ENCODE peak calls at places on chromosomes 2 and 18, in four cellular contexts. Q is K562, C is endothelial cell of umbilical vein, J is HepG2. V is an unnamed sample.

GRCh38 chr2:233349005-233349998 is 5.0 kb upstream of the DGKD start:
- DNase-seq in Q (no peak), C (peak; percentile 45), J (peak; percentile 62), V (no peak)

GRCh38 chr18:27214831-27215230 is 29.7 kb upstream of the CHST9 start:
- DNase-seq in Q (no peak), C (no peak), J (no peak), V (no peak)

GRCh38 chr2:15772681-15773080 is 167.7 kb upstream of the MYCN start:
- DNase-seq in Q (no peak), C (no peak), J (no peak), V (no peak)

GRCh38 chr2:36800381-36800780 is 103.9 kb downstream of the VIT start:
- DNase-seq in Q (no peak), C (no peak), J (no peak), V (no peak)

GRCh38 chr2:130850788-130851623 is 14.3 kb downstream of the ARHGEF4 start:
- DNase-seq in Q (no peak), C (no peak), J (no peak), V (no peak)

GRCh38 chr2:115634578-115634977 is 1192.1 kb downstream of the DPP10 start:
- DNase-seq in Q (no peak), C (no peak), J (no peak), V (no peak)

GRCh38 chr2:125405816-125406215 is 1250.1 kb upstream of the GYPC start:
- DNase-seq in Q (no peak), C (no peak), J (peak; percentile 9), V (no peak)

GRCh38 chr2:106085441-106085911 is 108.6 kb downstream of the UXS1 start:
- DNase-seq in Q (peak; percentile 32), C (peak; percentile 52), J (peak; percentile 38), V (no peak)

GRCh38 chr2:201854221-201854801 is 48.0 kb downstream of the CDK15 start:
- DNase-seq in Q (no peak), C (no peak), J (no peak), V (no peak)

GRCh38 chr18:77444385-77444784 is 194.7 kb downstream of the GALR1 start:
- DNase-seq in Q (no peak), C (no peak), J (no peak), V (no peak)

GRCh38 chr2:175396696-175397095 is 215.2 kb upstream of the ATP5MC3 start:
- DNase-seq in Q (no peak), C (no peak), J (no peak), V (no peak)

GRCh38 chr2:177611310-177611886 is 218.8 kb downstream of the AGPS start:
- DNase-seq in Q (no peak), C (no peak), J (no peak), V (no peak)

GRCh38 chr18:6396276-6396675 is 18.4 kb downstream of the L3MBTL4 start:
- DNase-seq in Q (no peak), C (no peak), J (no peak), V (no peak)

GRCh38 chr2:46521215-46521683 is 41.9 kb downstream of the TMEM247 start:
- DNase-seq in Q (no peak), C (no peak), J (no peak), V (no peak)

GRCh38 chr2:196131949-196132925 is 39.1 kb downstream of the STK17B start:
- DNase-seq in Q (no peak), C (no peak), J (no peak), V (no peak)

GRCh38 chr2:119641562-119642258 is 37.3 kb upstream of the TMEM177 start:
- DNase-seq in Q (peak; percentile 77), C (peak; percentile 78), J (peak; percentile 70), V (peak; percentile 40)

GRCh38 chr18:55228191-55228590 is 268.9 kb upstream of the CCDC68 start:
- DNase-seq in Q (no peak), C (no peak), J (no peak), V (no peak)

GRCh38 chr2:219124379-219125110 is 36.1 kb downstream of the NHEJ1 start:
- DNase-seq in Q (peak; percentile 67), C (no peak), J (no peak), V (no peak)

GRCh38 chr2:112204411-112204810 is 50.4 kb downstream of the ZC3H8 start:
- DNase-seq in Q (no peak), C (peak; percentile 34), J (peak; percentile 15), V (no peak)

GRCh38 chr2:131094655-131095281 is 1.5 kb upstream of the FAM168B start:
- DNase-seq in Q (no peak), C (no peak), J (peak; percentile 50), V (no peak)

GRCh38 chr2:128249555-128249954 is 69.1 kb downstream of the HS6ST1 start:
- DNase-seq in Q (no peak), C (no peak), J (no peak), V (no peak)

GRCh38 chr2:202705446-202706020 is 70.8 kb downstream of the FAM117B start:
- DNase-seq in Q (no peak), C (no peak), J (no peak), V (no peak)

GRCh38 chr2:216540920-216541319 is 42.3 kb downstream of the RPL37A start:
- DNase-seq in Q (no peak), C (no peak), J (no peak), V (no peak)

GRCh38 chr2:47653036-47653435 is 129.9 kb upstream of the MSH6 start:
- DNase-seq in Q (no peak), C (no peak), J (no peak), V (no peak)
- H2AFZ ChIP-seq in Q (no peak overlapping the region), C (no peak overlapping the region), J (no peak overlapping the region), V (no peak overlapping the region)

DNA sequence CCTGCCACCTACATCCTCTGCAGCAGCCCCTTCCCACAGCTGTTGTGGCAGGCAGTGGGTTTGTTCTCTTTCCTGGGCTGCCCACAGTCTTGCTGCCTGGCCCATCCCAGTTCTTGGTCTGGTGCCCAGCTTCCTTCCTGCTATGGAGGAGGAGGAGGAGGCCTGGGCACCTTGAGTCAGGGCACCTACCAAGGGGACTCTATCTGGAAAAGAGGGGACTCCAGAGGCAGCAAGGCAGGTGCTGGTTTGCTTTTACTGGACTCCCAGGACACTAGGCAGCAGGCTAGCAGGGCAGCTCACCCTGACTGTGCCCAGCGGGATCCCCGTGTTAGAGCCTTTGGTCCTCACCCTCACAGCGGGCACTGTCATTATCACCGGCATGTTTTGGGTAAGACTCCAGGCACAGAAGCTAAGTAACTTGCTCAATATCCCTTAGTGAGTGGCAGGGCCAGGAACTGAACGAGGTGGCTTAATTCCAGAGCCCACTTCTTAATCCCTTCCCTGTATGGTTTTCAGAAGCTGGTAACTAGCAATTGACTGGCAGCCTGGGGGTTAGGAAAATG is 62.3 kb downstream of the LRRFIP1 start:
- DNase-seq in Q (no peak), C (no peak), J (no peak), V (no peak)
- TF ChIP-seq MYC in Q (no peak), C (no peak), J (no peak), V (no peak)

GRCh38 chr2:152337511-152337903 is 2.5 kb downstream of the FMNL2 start:
- DNase-seq in Q (no peak), C (no peak), J (no peak), V (no peak)

GRCh38 chr2:152335851-152336102 is 803 bp downstream of the FMNL2 start:
- DNase-seq in Q (no peak), C (no peak), J (no peak), V (no peak)

GRCh38 chr2:152335016-152335850 is at the start of gene FMNL2:
- DNase-seq in Q (peak; percentile 81), C (peak; percentile 89), J (peak; percentile 88), V (peak; percentile 24)

GRCh38 chr2:152336854-152337510 is 2.0 kb downstream of the FMNL2 start:
- DNase-seq in Q (no peak), C (no peak), J (no peak), V (no peak)

DNA sequence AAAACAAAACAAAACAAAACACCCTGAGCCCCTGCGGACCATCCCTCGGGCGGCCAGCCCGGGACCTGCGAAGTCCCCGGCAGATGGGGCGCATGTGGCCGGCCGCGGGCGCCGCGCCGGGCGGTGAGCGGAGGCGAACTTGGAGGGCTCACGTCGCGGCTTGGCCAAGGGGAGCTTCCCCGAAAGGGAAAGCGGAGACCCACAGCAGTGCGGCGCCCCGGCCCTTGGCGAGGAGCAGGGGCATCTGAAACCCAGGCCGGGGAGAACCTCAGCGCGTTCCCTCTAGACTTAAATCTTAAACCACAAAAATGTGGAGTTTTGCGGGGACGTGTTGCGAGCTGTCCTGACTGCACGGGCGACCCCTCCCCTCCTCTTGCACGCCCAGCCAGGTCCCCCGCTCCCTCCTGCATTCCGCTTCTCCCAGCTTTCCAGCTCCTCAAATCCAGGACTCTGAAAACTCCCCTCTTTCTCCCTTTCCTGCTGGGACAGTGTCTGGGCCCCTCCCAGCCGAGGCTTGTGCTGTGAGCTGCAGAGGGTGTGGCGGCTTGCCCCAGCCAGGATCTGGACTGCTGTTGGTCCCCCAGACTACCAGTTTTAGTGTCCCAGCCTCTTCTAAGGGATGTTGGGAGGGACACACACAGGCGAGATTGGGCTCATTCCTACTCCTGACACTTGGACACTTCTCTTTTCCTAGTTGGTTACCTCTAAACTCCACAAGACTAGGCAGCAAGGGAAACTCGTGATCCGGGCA is 1.3 kb downstream of the FMNL2 start:
- DNase-seq in Q (no peak), C (peak; percentile 54), J (peak; percentile 41), V (no peak)
- TF ChIP-seq POLR2AphosphoS5 in Q (no peak), C (no peak), J (no peak), V (no peak)

GRCh38 chr2:33478968-33479691 is 2.7 kb downstream of the RASGRP3 start:
- DNase-seq in Q (peak; percentile 35), C (peak; percentile 42), J (no peak), V (no peak)

GRCh38 chr2:33476100-33476792 is at the start of gene RASGRP3:
- DNase-seq in Q (peak; percentile 46), C (peak; percentile 99), J (peak; percentile 44), V (no peak)

GRCh38 chr2:33475381-33476099 is 909 bp upstream of the RASGRP3 start:
- DNase-seq in Q (peak; percentile 59), C (peak; percentile 87), J (peak; percentile 61), V (no peak)

GRCh38 chr2:33476793-33477190 is 343 bp downstream of the RASGRP3 start:
- DNase-seq in Q (no peak), C (no peak), J (no peak), V (no peak)

DNA sequence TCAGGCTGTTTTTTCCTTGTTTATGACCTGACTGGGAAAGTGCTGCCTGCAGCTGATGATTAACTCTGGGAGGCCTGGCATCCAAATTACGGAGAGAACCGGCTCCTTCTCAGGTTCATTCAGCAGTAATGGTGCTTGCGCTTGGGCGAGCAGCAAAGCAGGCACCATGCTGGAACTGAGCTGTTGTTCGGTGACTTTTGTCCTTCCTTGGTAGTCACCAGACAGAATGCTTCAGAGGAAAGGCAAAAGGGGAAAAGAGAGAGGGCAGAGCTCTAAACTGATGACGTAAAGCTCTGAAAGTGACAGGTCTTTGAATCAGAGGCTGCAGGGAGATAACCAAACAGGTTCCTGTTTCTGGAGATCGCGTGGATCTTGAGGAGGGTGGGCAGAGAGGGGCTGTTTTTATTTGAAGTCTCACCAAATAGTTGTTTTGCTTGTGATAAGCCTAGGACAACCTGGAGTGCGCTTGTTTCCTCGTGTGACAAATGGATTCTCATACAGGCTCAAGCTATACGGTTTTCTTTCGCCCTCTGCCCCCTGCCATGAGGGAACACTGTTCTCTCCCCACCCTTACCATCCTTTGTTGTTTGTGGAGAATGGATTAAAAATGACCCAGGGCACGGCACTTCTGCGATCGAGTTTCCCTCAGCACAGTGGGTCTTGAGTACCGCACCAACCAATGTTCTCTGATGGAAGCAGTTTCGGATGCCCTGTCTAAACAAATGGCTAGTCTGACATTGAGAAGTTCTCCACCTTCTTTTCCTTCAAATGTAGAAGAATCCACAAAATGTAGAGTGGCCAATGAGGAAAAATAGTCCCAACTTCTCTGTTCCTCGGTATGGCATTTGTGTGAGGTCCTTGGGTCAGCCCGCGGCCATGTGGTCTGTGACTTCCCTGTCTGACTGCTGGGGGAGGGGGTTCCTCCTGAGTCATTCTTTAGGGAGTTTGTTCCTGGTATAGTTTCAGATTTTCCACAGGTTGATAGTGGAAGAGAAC is 1.3 kb downstream of the RASGRP3 start:
- DNase-seq in Q (peak; percentile 60), C (peak; percentile 36), J (no peak), V (no peak)
- H2AFZ ChIP-seq in Q (peak overlapping the region; percentile 74), C (no peak overlapping the region), J (no peak overlapping the region), V (no peak overlapping the region)

V was measured in GM12878.